ENCODE peak calls at places on chromosomes 6 and 20, in six cellular contexts. J is ovary, Y is stomach, K is A549, W is transverse colon, Q is esophagus muscularis mucosa. V is an unnamed sample. For H3K4me1, the result is how much of the 10 kb centered on the place peaks cover.

GRCh38 chr6:159821726-159822125 is 21.6 kb downstream of the PNLDC1 start:
- DNase-seq in J (no peak), Y (no peak), K (no peak), W (no peak), Q (no peak), V (no peak)

GRCh38 chr6:100186552-100186951 is 192.5 kb upstream of the MCHR2 start:
- DNase-seq in J (no peak), Y (no peak), K (no peak), W (no peak), Q (no peak), V (no peak)

GRCh38 chr6:37171141-37171969 is 1.4 kb downstream of the PIM1 start:
- DNase-seq in J (peak), Y (peak), K (no peak), W (peak), Q (no peak), V (peak)

GRCh38 chr6:133916650-133917151 is 27.8 kb downstream of the TCF21 start:
- DNase-seq in J (peak), Y (peak), K (peak), W (peak), Q (peak), V (peak)

GRCh38 chr20:61567204-61567603 is 315.1 kb downstream of the CDH4 start:
- DNase-seq in J (no peak), Y (no peak), K (no peak), W (no peak), Q (no peak), V (no peak)

GRCh38 chr6:165659945-165660862 is 2.8 kb downstream of the PDE10A start:
- DNase-seq in J (no peak), Y (no peak), K (no peak), W (no peak), Q (peak), V (no peak)

GRCh38 chr20:50052952-50053789 is 59.8 kb downstream of the UBE2V1 start:
- DNase-seq in J (peak), Y (no peak), K (no peak), W (no peak), Q (no peak), V (no peak)

GRCh38 chr6:142605922-142606321 is 304.1 kb downstream of the ADGRG6 start:
- DNase-seq in J (no peak), Y (no peak), K (no peak), W (no peak), Q (no peak), V (no peak)

GRCh38 chr6:134416501-134417154 is 98.7 kb upstream of the SGK1 start:
- DNase-seq in J (no peak), Y (no peak), K (peak), W (no peak), Q (no peak), V (no peak)

GRCh38 chr20:64115171-64115911 is 8.0 kb upstream of the NPBWR2 start:
- DNase-seq in J (peak), Y (peak), K (no peak), W (no peak), Q (no peak), V (no peak)

GRCh38 chr6:39951716-39952115 is 17.5 kb upstream of the MOCS1 start:
- DNase-seq in J (no peak), Y (no peak), K (no peak), W (no peak), Q (peak), V (no peak)

GRCh38 chr6:53312355-53312754 is 36.4 kb downstream of the ELOVL5 start:
- DNase-seq in J (no peak), Y (no peak), K (no peak), W (no peak), Q (no peak), V (no peak)

GRCh38 chr6:839201-839600 is 146.3 kb upstream of the EXOC2 start:
- DNase-seq in J (no peak), Y (no peak), K (no peak), W (no peak), Q (no peak), V (no peak)

GRCh38 chr6:118748311-118749062 is 97.1 kb upstream of the CEP85L start:
- DNase-seq in J (peak), Y (no peak), K (no peak), W (no peak), Q (peak), V (no peak)

GRCh38 chr6:7124114-7124513 is 16.4 kb downstream of the RREB1 start:
- DNase-seq in J (no peak), Y (no peak), K (no peak), W (no peak), Q (no peak), V (no peak)

GRCh38 chr6:28940294-28940858 is 16.6 kb upstream of the TRIM27 start:
- DNase-seq in J (peak), Y (no peak), K (peak), W (peak), Q (no peak), V (no peak)

GRCh38 chr20:61956396-61957342 is 109.0 kb downstream of the TAF4 start:
- DNase-seq in J (peak), Y (no peak), K (no peak), W (no peak), Q (no peak), V (no peak)

GRCh38 chr20:48728042-48728837 is 99.6 kb downstream of the PREX1 start:
- DNase-seq in J (no peak), Y (no peak), K (no peak), W (no peak), Q (no peak), V (no peak)

GRCh38 chr20:46735436-46735835 is 26.0 kb downstream of the SLC2A10 start:
- DNase-seq in J (no peak), Y (no peak), K (no peak), W (no peak), Q (no peak), V (no peak)

GRCh38 chr6:105892577-105893262 is 193.4 kb upstream of the PRDM1 start:
- DNase-seq in J (no peak), Y (peak), K (no peak), W (peak), Q (peak), V (no peak)

GRCh38 chr6:111952326-111952725 is 79.1 kb upstream of the FYN start:
- DNase-seq in J (no peak), Y (no peak), K (no peak), W (no peak), Q (no peak), V (no peak)

GRCh38 chr6:27830212-27830664 is 82.0 kb downstream of the OR2B2 start:
- DNase-seq in J (no peak), Y (no peak), K (no peak), W (no peak), Q (no peak), V (no peak)

GRCh38 chr6:85186546-85187170 is 263.2 kb upstream of the NT5E start:
- DNase-seq in J (no peak), Y (no peak), K (no peak), W (no peak), Q (no peak), V (no peak)

GRCh38 chr20:5393218-5393870 is 76.6 kb upstream of the PROKR2 start:
- DNase-seq in J (no peak), Y (no peak), K (no peak), W (no peak), Q (no peak), V (no peak)

GRCh38 chr20:20202793-20203192 is 150.5 kb downstream of the CFAP61 start:
- DNase-seq in J (no peak), Y (no peak), K (no peak), W (no peak), Q (no peak), V (no peak)

GRCh38 chr6:139060332-139060731 is 31.8 kb downstream of the ABRACL start:
- DNase-seq in J (no peak), Y (no peak), K (no peak), W (no peak), Q (no peak), V (no peak)

GRCh38 chr6:26500102-26500501 is at the start of gene BTN1A1:
- DNase-seq in J (no peak), Y (no peak), K (no peak), W (no peak), Q (no peak), V (no peak)

GRCh38 chr6:64249129-64249528 is 613.5 kb downstream of the PHF3 start:
- DNase-seq in J (no peak), Y (no peak), K (peak), W (no peak), Q (no peak), V (no peak)

GRCh38 chr20:41329435-41330342 is 10.9 kb upstream of the LPIN3 start:
- DNase-seq in J (peak), Y (peak), K (peak), W (peak), Q (no peak), V (peak)

DNA sequence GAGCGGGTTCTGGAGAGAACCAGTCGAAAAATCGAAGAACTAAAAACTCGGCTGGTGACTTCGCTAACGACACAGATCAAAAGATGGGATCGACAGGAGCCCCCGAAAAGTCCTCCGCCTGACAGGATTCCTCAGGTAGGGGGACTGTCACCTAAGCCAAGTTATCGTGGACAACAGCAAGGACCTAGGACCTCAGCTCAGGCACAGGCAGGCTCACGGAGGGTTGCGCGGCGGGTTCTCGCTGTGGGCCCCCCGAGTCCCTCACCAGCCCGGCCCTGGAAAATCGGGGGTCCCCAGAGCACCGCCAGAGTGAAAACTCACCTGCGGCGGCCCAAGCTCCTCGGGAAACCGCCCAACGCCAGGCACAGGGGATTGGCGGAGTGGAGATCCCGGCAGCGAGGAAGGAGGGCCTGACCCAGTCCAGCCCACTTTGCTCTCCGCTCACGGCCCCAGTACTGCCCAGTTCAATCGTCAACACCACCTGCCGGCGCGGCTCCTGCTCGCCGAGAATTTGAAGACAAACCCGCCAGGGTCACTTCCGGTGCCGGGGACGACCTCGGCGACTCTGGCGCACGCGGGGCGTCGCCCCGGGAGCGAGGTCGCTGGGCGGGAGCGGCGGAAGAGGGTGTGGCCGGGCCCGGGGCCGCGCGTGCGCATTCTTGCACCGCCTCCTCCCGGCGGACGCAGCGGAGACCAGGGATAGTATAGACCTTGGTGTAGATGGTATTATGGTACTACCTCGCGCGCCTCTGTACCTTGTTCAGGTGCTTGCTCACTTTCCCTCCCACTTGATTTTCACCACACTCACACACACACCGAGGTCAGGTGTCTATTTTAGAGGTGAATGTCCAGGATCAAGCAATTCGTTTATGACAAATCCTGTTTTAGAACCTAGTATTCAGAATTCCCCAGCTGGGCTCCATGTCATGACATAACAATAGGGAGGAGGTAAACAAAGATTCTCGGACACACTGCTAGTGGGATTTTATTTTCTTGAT is at the start of gene KATNA1:
- DNase-seq in J (peak), Y (peak), K (peak), W (peak), Q (peak), V (peak)
- TF ChIP-seq EP300 in J (no peak), Y (no peak), K (no peak), W (no peak), Q (no peak), V (no peak)

GRCh38 chr6:109478848-109479624 is 4.0 kb downstream of the ZBTB24 start:
- DNase-seq in J (no peak), Y (no peak), K (no peak), W (no peak), Q (no peak), V (no peak)
- H3K4me1 ChIP-seq in J (under half), Y (half or more), K (under half), W (under half), Q (under half), V (under half)

DNA sequence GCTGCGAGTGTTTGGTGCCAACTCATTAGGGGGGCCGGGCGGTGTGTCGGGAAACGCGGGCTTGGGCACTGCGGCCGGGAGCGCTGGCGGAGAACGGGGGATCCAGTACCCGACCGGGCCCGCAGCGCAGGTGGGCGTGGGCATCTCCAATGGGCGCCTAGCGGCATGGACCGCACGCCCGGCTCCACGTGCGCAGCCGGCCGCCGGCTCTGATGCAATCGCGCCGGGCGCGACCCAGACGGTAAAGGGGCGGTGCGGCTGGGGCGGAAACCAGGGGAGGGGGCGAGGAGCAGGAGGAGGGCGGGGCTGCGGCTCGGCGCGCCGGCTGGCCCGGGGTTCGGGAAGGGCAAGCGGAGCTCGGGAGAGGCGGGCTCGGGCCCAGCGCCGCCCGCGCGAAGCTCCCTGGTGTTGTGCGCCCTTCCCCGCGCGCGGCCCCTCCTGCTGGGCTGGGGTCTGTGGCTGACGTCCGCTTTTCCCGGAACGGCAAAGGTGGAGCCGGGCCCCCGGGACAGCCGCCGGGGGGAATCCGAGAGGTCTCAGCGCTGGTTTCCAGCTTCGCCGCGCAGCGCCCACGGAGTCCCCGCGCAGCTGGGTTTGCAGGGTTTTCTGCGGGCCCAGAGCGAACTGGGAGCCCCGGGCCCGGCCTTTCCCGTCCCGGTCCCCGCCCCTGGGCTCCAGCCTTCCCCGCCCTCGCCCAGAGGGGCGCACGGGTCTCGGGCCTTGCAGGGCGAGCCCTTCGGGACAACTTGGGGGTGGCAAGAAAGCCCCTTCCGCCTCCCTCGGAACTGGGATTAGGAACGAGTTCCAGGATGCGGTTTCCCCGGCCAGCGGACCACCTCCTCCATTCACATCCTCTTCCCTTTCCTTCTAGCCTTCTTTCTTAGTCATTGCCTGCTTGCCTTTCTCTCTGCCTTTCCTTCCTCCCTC is 908 bp downstream of the MTHFD1L start:
- DNase-seq in J (peak), Y (peak), K (peak), W (peak), Q (peak), V (peak)
- TF ChIP-seq EP300 in J (peak), Y (no peak), K (no peak), W (no peak), Q (no peak), V (peak)

DNA sequence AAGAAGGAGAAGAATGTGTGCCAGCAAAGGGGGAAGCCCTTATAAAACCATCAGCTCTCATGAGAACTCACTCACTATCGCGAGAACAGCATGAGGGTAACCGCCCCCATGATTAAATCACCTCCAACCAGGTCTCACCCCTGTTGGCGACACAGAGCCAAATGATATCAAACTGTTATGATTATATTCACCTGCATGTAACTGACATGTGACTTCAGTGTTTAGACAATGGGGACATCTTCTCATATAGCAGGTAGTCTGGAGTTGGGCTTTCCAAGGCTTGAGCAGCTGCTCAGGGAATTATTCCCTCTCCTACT is 115.2 kb downstream of the SASH1 start:
- DNase-seq in J (no peak), Y (no peak), K (no peak), W (no peak), Q (no peak), V (no peak)
- H3K4me1 ChIP-seq in J (under half), Y (under half), K (under half), W (under half), Q (under half), V (under half)